ENCODE peak calls at places on chromosomes 7 and 10, in four cellular contexts. One of them, this sample, is unnamed.

GRCh38 chr7:99386584-99387238 is 12.2 kb downstream of the ARPC1B start:
- DNase-seq in heart right ventricle: no peak
- DNase-seq in brain microvascular endothelial cell: no peak
- DNase-seq in PC-9: no peak
- DNase-seq in this sample: no peak

GRCh38 chr7:632831-633210 is 93.7 kb upstream of the DNAAF5 start:
- DNase-seq in heart right ventricle: no peak
- DNase-seq in brain microvascular endothelial cell: no peak
- DNase-seq in PC-9: no peak
- DNase-seq in this sample: no peak

GRCh38 chr7:87510430-87510875 is 35.0 kb upstream of the ABCB4 start:
- DNase-seq in heart right ventricle: no peak
- DNase-seq in brain microvascular endothelial cell: no peak
- DNase-seq in PC-9: no peak
- DNase-seq in this sample: no peak

GRCh38 chr7:5702876-5703571 is 78.4 kb downstream of the RNF216 start:
- DNase-seq in heart right ventricle: no peak
- DNase-seq in brain microvascular endothelial cell: peak; percentile 31
- DNase-seq in PC-9: peak; percentile 55
- DNase-seq in this sample: no peak

GRCh38 chr10:86668297-86669165 is at the start of gene LDB3:
- DNase-seq in heart right ventricle: peak; percentile 76
- DNase-seq in brain microvascular endothelial cell: peak; percentile 36
- DNase-seq in PC-9: peak; percentile 75
- DNase-seq in this sample: no peak

GRCh38 chr10:43141421-43141820 is 3.2 kb downstream of the CSGALNACT2 start:
- DNase-seq in heart right ventricle: no peak
- DNase-seq in brain microvascular endothelial cell: no peak
- DNase-seq in PC-9: no peak
- DNase-seq in this sample: no peak

GRCh38 chr10:118970770-118971169 is 58.7 kb upstream of the NANOS1 start:
- DNase-seq in heart right ventricle: no peak
- DNase-seq in brain microvascular endothelial cell: no peak
- DNase-seq in PC-9: no peak
- DNase-seq in this sample: no peak

GRCh38 chr10:110208614-110209398 is 1.4 kb downstream of the MXI1 start:
- DNase-seq in heart right ventricle: peak; percentile 39
- DNase-seq in brain microvascular endothelial cell: no peak
- DNase-seq in PC-9: no peak
- DNase-seq in this sample: no peak

DNA sequence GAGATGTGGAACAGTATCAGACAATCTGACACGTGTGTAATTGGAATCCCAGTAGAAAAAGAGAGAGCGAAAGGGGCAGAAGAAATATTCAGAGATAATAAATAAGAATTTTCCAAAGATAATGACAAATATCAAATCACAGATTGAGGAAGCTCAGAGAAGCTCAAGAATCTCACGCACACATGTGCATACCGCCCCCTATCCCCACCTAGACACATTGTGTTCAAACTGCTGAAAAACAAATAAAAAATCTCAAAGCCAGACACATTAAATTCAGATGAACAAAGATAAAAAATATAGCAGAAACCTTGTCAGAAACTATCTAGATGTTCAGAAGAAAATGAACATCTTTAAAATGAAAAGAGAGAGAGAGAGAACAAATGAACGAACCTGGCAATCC is 17.2 kb downstream of the SFR1 start:
- DNase-seq in heart right ventricle: no peak
- DNase-seq in brain microvascular endothelial cell: no peak
- DNase-seq in PC-9: no peak
- DNase-seq in this sample: no peak
- TF ChIP-seq CTCF in heart right ventricle: peak; percentile 29
- TF ChIP-seq CTCF in brain microvascular endothelial cell: peak; percentile 63
- TF ChIP-seq CTCF in PC-9: peak; percentile 9
- TF ChIP-seq CTCF in this sample: peak; percentile 24

GRCh38 chr7:19725770-19726169 is 16.9 kb upstream of the POLR1F start:
- DNase-seq in heart right ventricle: no peak
- DNase-seq in brain microvascular endothelial cell: no peak
- DNase-seq in PC-9: no peak
- DNase-seq in this sample: no peak

GRCh38 chr7:19728731-19729130 is 19.9 kb upstream of the POLR1F start:
- DNase-seq in heart right ventricle: no peak
- DNase-seq in brain microvascular endothelial cell: no peak
- DNase-seq in PC-9: no peak
- DNase-seq in this sample: no peak
- H3K4me3 ChIP-seq in heart right ventricle: no peak overlapping the region
- H3K4me3 ChIP-seq in brain microvascular endothelial cell: no peak overlapping the region
- H3K4me3 ChIP-seq in PC-9: no peak overlapping the region
- H3K4me3 ChIP-seq in this sample: no peak overlapping the region

DNA sequence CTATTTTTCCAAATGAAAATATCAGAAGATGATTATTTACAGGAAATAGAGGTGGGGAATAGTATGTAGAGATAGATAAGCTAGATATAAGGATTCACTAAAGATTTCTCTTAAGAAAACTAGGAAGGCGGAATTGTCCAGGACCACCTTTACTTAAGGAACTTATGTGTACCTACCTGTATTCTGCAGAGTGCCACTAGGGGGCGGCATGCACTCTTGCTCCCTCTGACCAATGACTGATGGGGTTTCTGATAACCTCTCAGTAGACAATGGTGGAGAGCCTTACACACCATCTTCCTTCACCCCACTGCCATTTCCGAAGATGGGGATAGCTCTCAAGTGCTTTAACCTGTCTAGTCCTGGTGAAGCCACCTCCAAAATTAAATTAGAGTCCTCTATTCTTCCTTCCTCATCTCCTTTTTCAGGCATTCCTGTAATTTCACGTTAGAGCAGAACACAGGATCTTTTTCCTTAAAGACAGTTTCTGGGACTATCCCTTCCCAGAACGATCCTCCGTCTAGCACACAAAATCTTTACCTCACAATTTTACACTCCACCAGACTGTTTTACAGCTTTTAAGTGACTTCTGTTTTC is 453.1 kb downstream of the SORCS1 start:
- DNase-seq in heart right ventricle: peak; percentile 20
- DNase-seq in brain microvascular endothelial cell: no peak
- DNase-seq in PC-9: no peak
- DNase-seq in this sample: peak; percentile 3
- TF ChIP-seq CTCF in heart right ventricle: peak; percentile 75
- TF ChIP-seq CTCF in brain microvascular endothelial cell: peak; percentile 65
- TF ChIP-seq CTCF in PC-9: peak; percentile 71
- TF ChIP-seq CTCF in this sample: peak; percentile 85

DNA sequence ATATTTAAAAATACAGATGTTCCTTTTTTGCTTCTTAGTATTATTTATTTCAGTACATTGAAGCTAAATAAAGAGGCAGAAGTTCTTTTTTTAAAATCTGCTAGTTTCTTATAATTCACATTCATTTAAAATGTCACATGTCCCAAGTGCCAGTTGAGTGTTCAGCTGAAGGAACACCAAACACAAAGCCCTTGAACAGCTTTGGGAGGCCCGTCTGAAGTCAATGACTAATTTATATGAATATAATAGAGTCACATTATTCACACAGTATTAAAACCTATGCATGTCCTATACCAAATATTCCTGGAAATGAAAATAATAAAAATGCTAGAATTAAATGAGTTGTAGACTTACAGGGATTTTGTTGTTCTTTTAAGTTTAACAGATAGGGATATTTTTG is 70.3 kb downstream of the GNAI1 start:
- DNase-seq in heart right ventricle: no peak
- DNase-seq in brain microvascular endothelial cell: no peak
- DNase-seq in PC-9: no peak
- DNase-seq in this sample: no peak
- H3K4me3 ChIP-seq in heart right ventricle: no peak overlapping the region
- H3K4me3 ChIP-seq in brain microvascular endothelial cell: no peak overlapping the region
- H3K4me3 ChIP-seq in PC-9: no peak overlapping the region
- H3K4me3 ChIP-seq in this sample: no peak overlapping the region

DNA sequence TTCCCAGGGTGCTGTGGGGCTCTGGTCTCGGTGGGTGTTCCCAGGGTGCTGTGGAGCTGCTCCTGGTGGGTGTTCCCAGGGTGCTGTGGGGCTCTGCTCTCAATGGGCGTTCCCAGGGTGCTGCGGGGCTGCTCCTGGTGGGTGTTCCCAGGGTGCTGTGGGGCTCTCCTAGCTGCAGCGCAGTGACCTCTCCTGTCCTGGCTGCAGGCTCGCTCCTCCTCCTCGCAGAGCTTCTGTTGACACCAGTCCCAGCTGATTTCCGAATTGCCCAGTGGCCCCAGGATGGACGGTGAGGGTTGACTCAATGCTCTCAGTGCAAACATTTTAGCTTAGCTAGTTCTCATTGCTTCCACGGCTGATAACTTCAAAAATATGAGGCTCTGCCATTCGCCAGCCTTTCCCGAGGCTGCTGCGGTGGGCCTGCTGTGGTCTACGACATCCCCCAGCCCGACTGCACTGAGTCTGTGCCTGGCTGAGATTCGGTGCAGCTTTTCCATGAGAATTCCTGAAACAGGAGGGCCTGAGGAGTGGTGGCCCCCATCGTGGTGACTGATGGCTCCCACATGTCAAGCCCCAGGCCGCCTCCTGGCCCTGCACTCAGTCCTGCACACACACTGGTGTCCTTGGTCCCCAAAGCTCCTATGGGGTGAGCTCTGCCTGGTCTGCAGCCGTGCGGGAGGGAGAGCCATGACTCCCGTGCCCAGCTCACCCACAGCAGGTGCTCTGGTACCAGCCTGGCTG is 58.3 kb upstream of the NKX6-2 start:
- DNase-seq in heart right ventricle: no peak
- DNase-seq in brain microvascular endothelial cell: no peak
- DNase-seq in PC-9: no peak
- DNase-seq in this sample: no peak
- TF ChIP-seq CTCF in heart right ventricle: no peak
- TF ChIP-seq CTCF in brain microvascular endothelial cell: no peak
- TF ChIP-seq CTCF in PC-9: no peak
- TF ChIP-seq CTCF in this sample: no peak

DNA sequence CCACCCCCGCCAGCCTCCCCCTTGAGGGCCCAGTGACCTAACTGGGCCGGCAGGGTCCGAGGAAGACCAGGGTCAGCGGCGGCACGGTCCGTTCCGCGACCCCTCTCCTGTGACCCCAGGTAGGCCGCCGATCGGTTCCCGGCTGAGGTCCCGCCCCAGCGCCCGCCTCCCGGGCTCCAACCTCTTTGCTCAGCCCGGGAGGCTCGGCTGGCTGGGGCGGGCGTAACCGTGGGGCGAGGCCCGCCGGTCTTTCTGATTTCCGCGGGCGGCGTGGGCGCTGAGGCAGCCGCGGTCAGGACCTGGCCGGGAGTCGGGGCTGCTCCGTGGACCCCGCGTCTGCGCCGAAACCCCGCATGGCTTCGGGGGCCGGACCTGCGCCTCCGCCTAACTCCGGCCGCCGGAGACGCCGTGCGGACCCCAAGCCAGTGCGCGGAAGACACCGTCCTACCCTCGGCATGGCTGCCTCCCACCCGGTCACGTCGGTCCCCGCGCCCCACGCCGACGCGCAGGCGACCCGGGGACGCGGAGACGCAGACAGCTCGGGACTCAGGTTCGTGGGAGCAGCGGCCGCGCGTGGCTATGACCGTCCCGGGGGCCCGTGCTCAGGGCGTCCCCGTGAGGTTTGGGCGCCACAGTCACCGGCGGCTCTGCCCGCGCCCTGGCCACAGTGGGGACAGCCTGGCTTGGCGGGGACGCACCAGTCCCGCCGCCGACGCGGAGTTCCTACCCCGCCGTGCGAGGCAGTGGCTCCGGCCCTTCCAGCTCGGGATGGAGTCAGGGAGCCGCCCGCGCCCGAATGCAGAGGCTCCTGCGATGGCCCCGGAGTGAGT is 1.0 kb upstream of the VENTX start:
- DNase-seq in heart right ventricle: no peak
- DNase-seq in brain microvascular endothelial cell: no peak
- DNase-seq in PC-9: no peak
- DNase-seq in this sample: no peak
- H3K4me3 ChIP-seq in heart right ventricle: no peak overlapping the region
- H3K4me3 ChIP-seq in brain microvascular endothelial cell: no peak overlapping the region
- H3K4me3 ChIP-seq in PC-9: no peak overlapping the region
- H3K4me3 ChIP-seq in this sample: no peak overlapping the region

GRCh38 chr10:52563361-52563760 is 209.2 kb downstream of the MBL2 start:
- DNase-seq in heart right ventricle: no peak
- DNase-seq in brain microvascular endothelial cell: no peak
- DNase-seq in PC-9: no peak
- DNase-seq in this sample: no peak

GRCh38 chr10:52570490-52570889 is 202.1 kb downstream of the MBL2 start:
- DNase-seq in heart right ventricle: no peak
- DNase-seq in brain microvascular endothelial cell: no peak
- DNase-seq in PC-9: no peak
- DNase-seq in this sample: no peak

GRCh38 chr10:52567247-52567580 is 205.4 kb downstream of the MBL2 start:
- DNase-seq in heart right ventricle: no peak
- DNase-seq in brain microvascular endothelial cell: no peak
- DNase-seq in PC-9: no peak
- DNase-seq in this sample: no peak

GRCh38 chr10:52568309-52568708 is 204.3 kb downstream of the MBL2 start:
- DNase-seq in heart right ventricle: no peak
- DNase-seq in brain microvascular endothelial cell: no peak
- DNase-seq in PC-9: no peak
- DNase-seq in this sample: no peak

DNA sequence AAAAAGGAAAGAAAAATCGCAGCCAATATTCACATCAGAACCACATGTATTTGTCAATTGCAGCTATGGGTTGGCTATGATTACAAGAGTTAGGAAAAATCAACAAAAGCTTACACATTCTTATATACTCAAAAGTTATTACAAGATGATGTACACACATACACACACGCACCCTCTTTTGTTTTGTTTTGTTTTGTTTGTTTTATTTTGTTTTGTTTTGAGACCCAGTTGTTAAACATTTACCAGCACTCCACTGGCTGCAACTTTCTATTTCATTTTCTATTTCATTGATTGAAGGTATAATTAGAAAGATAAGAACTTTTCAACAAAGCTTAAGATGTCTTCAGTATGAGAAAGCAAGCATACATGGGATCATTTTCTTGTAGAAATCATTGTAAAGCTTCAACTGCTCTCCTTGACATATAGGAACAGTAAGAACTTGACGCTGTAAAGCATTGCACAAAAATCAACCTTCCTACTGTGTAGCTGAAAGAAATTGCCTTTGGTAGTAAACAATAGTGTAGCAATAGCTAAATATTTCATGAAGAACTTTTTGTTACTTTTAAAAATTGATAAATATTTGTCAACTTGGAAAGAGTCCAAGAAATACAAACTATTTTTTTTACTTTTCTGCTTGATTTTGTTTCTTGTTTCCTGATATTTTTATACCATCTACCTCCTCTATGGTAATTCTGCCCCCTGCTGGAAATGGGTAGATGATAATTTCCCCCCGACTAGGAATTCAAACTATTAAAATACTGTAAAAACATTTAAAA is 205.9 kb downstream of the MBL2 start:
- DNase-seq in heart right ventricle: no peak
- DNase-seq in brain microvascular endothelial cell: peak; percentile 58
- DNase-seq in PC-9: peak; percentile 60
- DNase-seq in this sample: peak; percentile 25
- TF ChIP-seq CTCF in heart right ventricle: peak; percentile 31
- TF ChIP-seq CTCF in brain microvascular endothelial cell: peak; percentile 54
- TF ChIP-seq CTCF in PC-9: peak; percentile 78
- TF ChIP-seq CTCF in this sample: peak; percentile 60

GRCh38 chr7:109101332-109101731 is 531.7 kb downstream of the DNAJB9 start:
- DNase-seq in heart right ventricle: no peak
- DNase-seq in brain microvascular endothelial cell: no peak
- DNase-seq in PC-9: no peak
- DNase-seq in this sample: no peak
- H3K4me3 ChIP-seq in heart right ventricle: no peak overlapping the region
- H3K4me3 ChIP-seq in brain microvascular endothelial cell: no peak overlapping the region
- H3K4me3 ChIP-seq in PC-9: no peak overlapping the region
- H3K4me3 ChIP-seq in this sample: no peak overlapping the region

GRCh38 chr10:99630439-99630838 is 10.2 kb upstream of the SLC25A28 start:
- DNase-seq in heart right ventricle: no peak
- DNase-seq in brain microvascular endothelial cell: peak; percentile 56
- DNase-seq in PC-9: no peak
- DNase-seq in this sample: peak; percentile 7
- TF ChIP-seq CTCF in heart right ventricle: peak; percentile 50
- TF ChIP-seq CTCF in brain microvascular endothelial cell: peak; percentile 60
- TF ChIP-seq CTCF in PC-9: peak; percentile 43
- TF ChIP-seq CTCF in this sample: peak; percentile 41

This sample was measured in LNCaP clone FGC.